ENCODE peak calls at places on chromosomes 16 and 17, in seven cellular contexts. M is HFFc6; I is H54; X is stimulated activated CD8-positive, alpha-beta memory T cell treated with anti-CD3 and anti-CD28 coated beads, Interleukin-15, amount 100 ng/mL, for 1 hour; V is T-helper 1 cell; K is stimulated activated CD4-positive, alpha-beta T cell treated with anti-CD3 and anti-CD28 coated beads, Interleukin-4, amount 100 ng/mL, for 48 hours; A is stomach. R is an unnamed sample.

GRCh38 chr17:43671075-43671692 is 9.5 kb upstream of the MEOX1 start:
- DNase-seq in K (no peak), I (no peak), V (no peak), A (no peak), M (peak), X (no peak), R (peak)

GRCh38 chr17:80955078-80955477 is 36.6 kb upstream of the CHMP6 start:
- DNase-seq in I (no peak), K (no peak), X (no peak), M (no peak), A (no peak), V (no peak), R (no peak)

GRCh38 chr17:75511610-75512575 is 3.4 kb downstream of the CASKIN2 start:
- DNase-seq in M (no peak), V (no peak), K (no peak), I (no peak), A (peak), X (no peak), R (peak)

GRCh38 chr17:70080541-70081347 is 5.7 kb downstream of the KCNJ16 start:
- DNase-seq in I (no peak), V (no peak), A (no peak), M (peak), K (no peak), X (no peak), R (no peak)

GRCh38 chr16:50522324-50522723 is 25.9 kb upstream of the NKD1 start:
- DNase-seq in X (no peak), V (no peak), K (no peak), A (no peak), I (no peak), M (no peak), R (no peak)

GRCh38 chr17:82536220-82537201 is 17.0 kb downstream of the FOXK2 start:
- DNase-seq in A (peak), I (no peak), M (peak), K (no peak), X (no peak), V (no peak), R (peak)

GRCh38 chr16:17850626-17851265 is 380.0 kb upstream of the XYLT1 start:
- DNase-seq in M (no peak), A (no peak), K (no peak), V (no peak), X (no peak), I (no peak), R (no peak)

GRCh38 chr17:81417049-81417878 is 22.0 kb downstream of the BAHCC1 start:
- DNase-seq in V (no peak), A (no peak), M (peak), I (no peak), X (no peak), K (no peak), R (no peak)

GRCh38 chr16:54657058-54657708 is 273.5 kb upstream of the IRX5 start:
- DNase-seq in I (peak), V (no peak), A (peak), X (no peak), K (no peak), M (peak), R (no peak)

GRCh38 chr16:55018881-55019280 is 88.2 kb downstream of the IRX5 start:
- DNase-seq in K (no peak), X (no peak), I (no peak), V (no peak), M (no peak), A (no peak), R (no peak)

GRCh38 chr17:57808882-57809281 is 41.0 kb downstream of the MRPS23 start:
- DNase-seq in I (no peak), X (no peak), K (no peak), A (no peak), V (no peak), M (no peak), R (no peak)

GRCh38 chr17:48100160-48100559 is 1.1 kb downstream of the CBX1 start:
- DNase-seq in X (no peak), K (no peak), A (no peak), M (peak), V (no peak), I (no peak), R (no peak)

GRCh38 chr16:66008136-66008535 is 358.4 kb upstream of the CDH5 start:
- DNase-seq in X (no peak), M (no peak), V (no peak), K (no peak), I (no peak), A (no peak), R (no peak)

GRCh38 chr16:54748611-54749190 is 182.0 kb upstream of the IRX5 start:
- DNase-seq in X (no peak), K (no peak), M (no peak), A (no peak), V (no peak), I (no peak), R (no peak)

GRCh38 chr17:3025421-3026124 is 37.8 kb downstream of the OR1D5 start:
- DNase-seq in A (no peak), X (no peak), K (no peak), V (no peak), I (no peak), M (no peak), R (no peak)

GRCh38 chr16:83513006-83513755 is 294.6 kb upstream of the HSBP1 start:
- DNase-seq in A (no peak), M (peak), K (peak), X (no peak), V (no peak), I (peak), R (no peak)

GRCh38 chr16:53775821-53776431 is 72.0 kb downstream of the FTO start:
- DNase-seq in M (peak), I (peak), K (no peak), V (no peak), X (no peak), A (peak), R (peak)

GRCh38 chr16:47731252-47731651 is 270.1 kb downstream of the PHKB start:
- DNase-seq in M (peak), X (no peak), V (no peak), I (peak), A (no peak), K (no peak), R (no peak)

R was measured in heart left ventricle.